ENCODE peak calls at places on chromosome 2, in four cellular contexts. F is K562, L is GM12878, V is GM12891. W is an unnamed sample.

GRCh38 chr2:241379481-241380480 is 23.7 kb downstream of the FARP2 start:
- DNase-seq in L (no peak), V (no peak), F (no peak), W (no peak)

GRCh38 chr2:55518846-55519167 is 711 bp upstream of the CFAP36 start:
- DNase-seq in V (peak), L (no peak), F (peak), W (no peak)

GRCh38 chr2:230690439-230690838 is 22.2 kb upstream of the CAB39 start:
- DNase-seq in L (no peak), F (no peak), V (no peak), W (no peak)

GRCh38 chr2:160367887-160368286 is 125.7 kb downstream of the RBMS1 start:
- DNase-seq in L (peak), V (no peak), F (no peak), W (no peak)

GRCh38 chr2:217788669-217789002 is 214.2 kb downstream of the TNS1 start:
- DNase-seq in V (no peak), L (no peak), F (no peak), W (no peak)

GRCh38 chr2:216319771-216320170 is 52.5 kb downstream of the MARCHF4 start:
- DNase-seq in V (no peak), F (no peak), L (no peak), W (no peak)

GRCh38 chr2:225620227-225620626 is 220.7 kb downstream of the NYAP2 start:
- DNase-seq in L (no peak), F (no peak), V (no peak), W (no peak)

GRCh38 chr2:205806126-205806905 is 124.0 kb downstream of the NRP2 start:
- DNase-seq in F (no peak), V (no peak), L (no peak), W (no peak)

GRCh38 chr2:236405357-236405756 is 141.2 kb upstream of the ASB18 start:
- DNase-seq in V (no peak), L (no peak), F (no peak), W (no peak)

GRCh38 chr2:65386340-65386739 is 46.1 kb downstream of the SPRED2 start:
- DNase-seq in V (no peak), F (no peak), L (no peak), W (no peak)

GRCh38 chr2:98460573-98461560 is 16.2 kb downstream of the INPP4A start:
- DNase-seq in V (no peak), L (peak), F (no peak), W (peak)

GRCh38 chr2:171409436-171409971 is 24.3 kb downstream of the METTL8 start:
- DNase-seq in F (no peak), V (no peak), L (no peak), W (no peak)

GRCh38 chr2:53211201-53211774 is 556.3 kb upstream of the CHAC2 start:
- DNase-seq in V (no peak), F (no peak), L (no peak), W (no peak)

GRCh38 chr2:185734658-185735057 is 3.9 kb upstream of the FSIP2 start:
- DNase-seq in F (no peak), V (no peak), L (no peak), W (no peak)

GRCh38 chr2:185736210-185736609 is 2.4 kb upstream of the FSIP2 start:
- DNase-seq in V (no peak), F (no peak), L (no peak), W (no peak)

GRCh38 chr2:185738679-185739472 is at the start of gene FSIP2:
- DNase-seq in V (peak), L (no peak), F (peak), W (peak)
- TF ChIP-seq SPI1 in V (no peak), L (no peak), F (no peak), W (no peak)

GRCh38 chr2:226660124-226660523 is 139.5 kb downstream of the IRS1 start:
- DNase-seq in V (no peak), L (no peak), F (no peak), W (no peak)

GRCh38 chr2:226658555-226658954 is 141.1 kb downstream of the IRS1 start:
- DNase-seq in V (no peak), F (no peak), L (no peak), W (no peak)

GRCh38 chr2:226659416-226659815 is 140.2 kb downstream of the IRS1 start:
- DNase-seq in F (no peak), L (no peak), V (no peak), W (no peak)

GRCh38 chr2:226661789-226662545 is 137.7 kb downstream of the IRS1 start:
- DNase-seq in V (no peak), F (no peak), L (no peak), W (no peak)

GRCh38 chr2:226660524-226660923 is 139.1 kb downstream of the IRS1 start:
- DNase-seq in F (no peak), L (no peak), V (no peak), W (peak)
- TF ChIP-seq SPI1 in F (no peak), L (no peak), V (no peak), W (no peak)

DNA sequence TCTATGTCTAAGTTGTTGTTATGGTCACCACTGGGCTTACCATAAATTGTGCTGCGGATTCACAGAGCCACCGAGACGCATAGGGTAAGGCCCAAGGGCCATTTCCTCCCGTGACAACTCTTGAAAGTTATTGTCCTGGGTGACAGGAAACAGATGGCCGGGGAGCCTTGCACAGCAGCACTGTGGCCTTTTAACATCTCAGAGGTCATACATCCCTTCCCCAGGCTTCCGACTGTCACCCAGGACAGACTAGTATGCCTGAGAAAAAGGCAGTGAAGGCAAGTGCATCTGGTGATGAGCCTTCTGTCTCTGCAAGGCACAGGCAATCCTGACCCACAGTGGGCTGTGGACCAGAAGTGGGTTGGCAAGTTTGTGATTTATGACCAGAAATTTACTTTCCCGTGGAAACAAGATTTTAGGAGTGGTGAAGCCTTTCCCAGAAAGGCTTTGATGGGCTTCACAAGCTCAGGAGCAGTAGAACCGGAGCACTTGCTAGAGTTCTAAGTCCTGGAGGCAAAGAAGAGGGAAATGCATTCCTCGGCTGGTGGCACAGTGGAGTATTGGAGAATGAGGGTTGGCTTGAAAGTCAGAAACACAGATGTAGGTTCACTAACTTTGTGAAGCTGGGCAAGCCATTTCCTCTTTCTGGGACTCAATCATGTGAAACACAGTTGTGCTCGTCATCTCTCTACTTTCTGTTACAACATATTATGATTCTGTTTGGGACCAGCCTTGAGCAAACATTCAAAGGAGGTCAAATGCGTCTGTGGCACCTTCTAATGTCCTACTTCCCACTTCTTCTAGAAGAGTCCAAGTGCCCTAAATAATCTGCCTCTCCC is 2.0 kb upstream of the CAPN14 start:
- DNase-seq in V (no peak), L (peak), F (no peak), W (no peak)
- TF ChIP-seq SPI1 in V (peak), L (peak), F (no peak), W (peak)

DNA sequence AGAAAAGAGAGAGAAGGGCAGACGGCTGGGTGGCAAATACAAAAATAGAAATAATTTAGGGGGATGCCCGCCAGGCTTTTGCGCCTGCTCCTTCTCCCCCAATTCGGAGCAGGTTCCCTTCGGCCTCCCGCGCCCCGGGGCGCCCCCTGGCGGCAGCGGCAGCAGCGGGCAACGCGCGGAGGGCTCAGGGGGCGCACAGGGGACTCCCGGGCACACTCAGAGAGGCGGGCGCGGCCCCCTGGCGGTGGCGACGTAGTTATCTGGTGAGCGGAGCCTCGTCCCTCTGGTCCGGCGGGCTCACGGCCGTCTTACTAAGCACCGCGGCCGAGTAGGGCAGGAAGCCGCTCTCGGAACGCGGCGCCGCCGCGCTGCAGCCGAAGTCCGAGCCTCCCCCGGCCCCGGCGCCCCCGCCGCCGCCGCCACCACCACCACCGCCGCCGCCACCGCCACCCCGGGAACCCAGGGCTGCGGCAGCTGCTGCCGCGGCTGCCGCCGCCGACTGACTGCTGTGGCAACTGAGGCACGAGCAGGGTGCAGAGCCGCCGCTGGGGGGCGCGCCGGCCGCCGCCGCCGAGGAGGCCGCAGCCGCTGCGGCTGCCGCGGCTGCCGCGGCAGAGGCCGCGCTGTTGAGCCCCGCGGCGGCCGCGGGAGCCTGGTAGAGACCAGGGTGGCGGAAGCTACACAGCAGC is 3.8 kb downstream of the EVX2 start:
- DNase-seq in V (no peak), F (peak), L (no peak), W (no peak)
- TF ChIP-seq SPI1 in V (no peak), F (no peak), L (no peak), W (no peak)

GRCh38 chr2:188519133-188519532 is 227.5 kb downstream of the GULP1 start:
- DNase-seq in V (no peak), L (no peak), F (no peak), W (no peak)
- TF ChIP-seq SPI1 in V (no peak), L (no peak), F (no peak), W (no peak)

GRCh38 chr2:108145551-108145950 is 94.2 kb upstream of the SULT1C3 start:
- DNase-seq in L (no peak), F (no peak), V (no peak), W (no peak)
- TF ChIP-seq SPI1 in L (no peak), F (no peak), V (no peak), W (no peak)

GRCh38 chr2:111118455-111119003 is 2.2 kb upstream of the BCL2L11 start:
- DNase-seq in F (no peak), L (no peak), V (no peak), W (no peak)
- TF ChIP-seq SPI1 in F (no peak), L (no peak), V (no peak), W (no peak)

DNA sequence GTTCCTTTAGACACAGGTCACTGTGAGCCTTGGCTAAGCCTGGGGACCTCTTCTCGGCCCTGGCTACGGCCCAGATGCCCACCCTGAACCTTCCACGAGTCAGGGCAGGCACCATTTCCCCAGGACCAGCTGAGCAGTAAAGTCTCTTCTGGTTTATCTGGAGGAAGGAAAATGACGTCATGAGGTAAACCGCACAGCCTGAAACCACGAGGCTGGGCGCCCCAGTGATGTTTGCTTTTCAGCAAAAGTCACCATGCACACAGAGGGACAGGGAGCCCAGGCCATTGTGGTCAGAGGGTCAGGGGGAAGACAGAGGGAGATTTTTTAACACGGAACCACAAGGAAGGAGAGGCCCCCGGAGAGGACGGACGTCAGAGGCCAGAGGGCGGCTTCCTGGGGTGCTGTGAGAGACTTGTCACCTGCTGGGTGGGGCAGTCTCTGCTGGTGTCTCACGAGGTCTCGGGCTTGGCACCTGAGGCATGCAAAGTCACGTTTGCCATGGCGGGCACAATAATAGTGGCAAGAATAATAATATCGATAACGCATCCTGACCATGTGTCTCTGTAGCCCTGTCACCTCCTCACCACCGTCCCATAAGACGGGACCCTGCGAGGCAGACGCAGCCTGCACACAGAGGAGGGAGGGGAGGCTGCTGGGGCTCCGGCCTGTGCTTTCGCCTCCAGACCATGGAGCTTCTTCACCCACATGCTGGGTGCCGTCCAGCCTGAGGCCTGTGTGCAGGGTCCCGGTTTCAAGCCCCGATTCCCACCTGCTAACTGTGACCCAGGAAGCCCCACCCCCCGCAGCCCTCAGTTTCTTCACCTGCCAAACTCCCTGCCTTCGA is 33.2 kb upstream of the FOSL2 start:
- DNase-seq in L (peak), F (peak), V (peak), W (peak)
- TF ChIP-seq SPI1 in L (no peak), F (no peak), V (no peak), W (no peak)

W was measured in HL-60.